ENCODE peak calls at places on chromosomes 2 and 18, in four cellular contexts. O is left ventricle myocardium inferior, W is lower lobe of right lung, I is AG10803. F is an unnamed sample.

GRCh38 chr18:5463390-5463789 is 80.4 kb downstream of the EPB41L3 start:
- DNase-seq in O (peak; percentile 54), W (peak; percentile 62), I (peak; percentile 87), F (no peak)

GRCh38 chr2:37809525-37809924 is 115.6 kb upstream of the RMDN2 start:
- DNase-seq in W (no peak), I (peak; percentile 61), O (no peak), F (no peak)

GRCh38 chr2:138787053-138787666 is 7.0 kb upstream of the NXPH2 start:
- DNase-seq in O (no peak), I (peak; percentile 29), W (no peak), F (no peak)

GRCh38 chr2:216949685-216950397 is 90.0 kb upstream of the TNP1 start:
- DNase-seq in W (no peak), O (no peak), I (no peak), F (no peak)

GRCh38 chr2:18690342-18690741 is 101.0 kb upstream of the NT5C1B start:
- DNase-seq in I (no peak), W (no peak), O (no peak), F (no peak)

GRCh38 chr2:187008111-187008510 is 159.1 kb upstream of the ZSWIM2 start:
- DNase-seq in I (no peak), W (no peak), O (no peak), F (no peak)

GRCh38 chr18:55497825-55498403 is 90.1 kb downstream of the TCF4 start:
- DNase-seq in I (no peak), O (no peak), W (no peak), F (no peak)

GRCh38 chr2:41932241-41933034 is 115.4 kb upstream of the PKDCC start:
- DNase-seq in I (peak; percentile 82), O (peak; percentile 88), W (peak; percentile 53), F (peak; percentile 94)

GRCh38 chr2:73386894-73387636 is 1.4 kb downstream of the ALMS1 start:
- DNase-seq in W (no peak), I (no peak), O (no peak), F (no peak)

GRCh38 chr2:24435391-24436316 is 55.4 kb upstream of the NCOA1 start:
- DNase-seq in I (peak; percentile 67), O (peak; percentile 78), W (peak; percentile 54), F (no peak)

GRCh38 chr2:234368861-234369261 is 128.0 kb downstream of the ARL4C start:
- DNase-seq in O (no peak), I (peak; percentile 17), W (no peak), F (no peak)

GRCh38 chr2:157056200-157056676 is 201.3 kb upstream of the GALNT5 start:
- DNase-seq in O (no peak), I (peak; percentile 51), W (no peak), F (no peak)

GRCh38 chr18:54662986-54663385 is 71.9 kb downstream of the DYNAP start:
- DNase-seq in W (no peak), I (no peak), O (no peak), F (no peak)

GRCh38 chr2:157229572-157229971 is 27.9 kb upstream of the GALNT5 start:
- DNase-seq in O (no peak), I (peak; percentile 93), W (no peak), F (no peak)

GRCh38 chr2:167820488-167820887 is 426.9 kb downstream of the STK39 start:
- DNase-seq in I (no peak), W (no peak), O (no peak), F (no peak)

GRCh38 chr2:182207049-182207746 is 219.6 kb downstream of the PDE1A start:
- DNase-seq in O (no peak), I (no peak), W (no peak), F (no peak)

GRCh38 chr2:42307180-42307579 is 53.8 kb downstream of the COX7A2L start:
- DNase-seq in O (no peak), I (no peak), W (no peak), F (no peak)

GRCh38 chr2:86027196-86027912 is 78.3 kb downstream of the POLR1A start:
- DNase-seq in I (no peak), W (no peak), O (no peak), F (no peak)

GRCh38 chr2:201959626-201960025 is 74.0 kb upstream of the FZD7 start:
- DNase-seq in I (peak; percentile 82), W (no peak), O (no peak), F (no peak)

GRCh38 chr2:121699421-121700328 is 37.0 kb downstream of the NIFK start:
- DNase-seq in O (peak; percentile 22), I (peak; percentile 76), W (peak; percentile 69), F (peak; percentile 91)

GRCh38 chr18:79934311-79935097 is 16.9 kb downstream of the SLC66A2 start:
- DNase-seq in W (peak; percentile 48), I (no peak), O (peak; percentile 65), F (peak; percentile 54)

GRCh38 chr2:69244889-69245288 is 142.1 kb downstream of the GFPT1 start:
- DNase-seq in O (no peak), W (no peak), I (no peak), F (no peak)

GRCh38 chr2:101921319-101921960 is 70.3 kb upstream of the IL1R2 start:
- DNase-seq in I (no peak), W (no peak), O (no peak), F (no peak)
- H3K4me3 ChIP-seq in I (no peak overlapping the region), W (no peak overlapping the region), O (no peak overlapping the region), F (no peak overlapping the region)

GRCh38 chr2:60094450-60094929 is 459.0 kb downstream of the BCL11A start:
- DNase-seq in I (no peak), O (no peak), W (no peak), F (no peak)
- TF ChIP-seq CTCF in I (no peak), O (no peak), W (no peak), F (no peak)

GRCh38 chr18:3502650-3503049 is 52.7 kb downstream of the TGIF1 start:
- DNase-seq in O (no peak), W (no peak), I (no peak), F (no peak)

GRCh38 chr18:3500016-3500415 is 50.0 kb downstream of the TGIF1 start:
- DNase-seq in W (no peak), I (no peak), O (no peak), F (no peak)

GRCh38 chr18:3499498-3499897 is 49.5 kb downstream of the TGIF1 start:
- DNase-seq in I (no peak), O (no peak), W (no peak), F (no peak)

GRCh38 chr18:3495691-3496090 is 45.7 kb downstream of the TGIF1 start:
- DNase-seq in O (no peak), W (no peak), I (no peak), F (no peak)

GRCh38 chr18:3498705-3499451 is 48.9 kb downstream of the TGIF1 start:
- DNase-seq in W (peak; percentile 48), I (peak; percentile 39), O (peak; percentile 22), F (peak; percentile 82)
- H3K4me3 ChIP-seq in W (peak overlapping the region; percentile 54), I (peak overlapping the region; percentile 46), O (peak overlapping the region; percentile 65), F (peak overlapping the region; percentile 59)

DNA sequence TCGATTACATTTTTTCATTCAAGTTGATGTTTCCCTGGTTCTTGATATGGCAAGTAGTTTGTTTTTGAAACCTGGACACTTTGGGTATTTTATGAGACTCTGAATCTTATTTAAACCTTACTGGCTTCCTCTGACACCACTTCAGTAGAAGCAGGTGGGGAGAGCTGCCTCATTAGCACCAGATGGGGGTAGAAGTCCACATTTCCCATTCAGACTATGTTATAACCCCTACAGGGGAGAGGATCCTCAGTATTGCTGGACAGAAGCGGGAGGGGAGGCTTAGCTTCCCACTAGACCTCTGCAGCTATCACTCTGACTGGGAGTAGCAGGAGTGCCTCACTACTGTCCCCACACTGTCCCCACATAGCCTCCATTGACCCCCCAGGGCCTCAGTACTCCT is 145.3 kb upstream of the SLC35G4 start:
- DNase-seq in O (no peak), I (no peak), W (no peak), F (no peak)
- TF ChIP-seq CTCF in O (no peak), I (no peak), W (no peak), F (no peak)

DNA sequence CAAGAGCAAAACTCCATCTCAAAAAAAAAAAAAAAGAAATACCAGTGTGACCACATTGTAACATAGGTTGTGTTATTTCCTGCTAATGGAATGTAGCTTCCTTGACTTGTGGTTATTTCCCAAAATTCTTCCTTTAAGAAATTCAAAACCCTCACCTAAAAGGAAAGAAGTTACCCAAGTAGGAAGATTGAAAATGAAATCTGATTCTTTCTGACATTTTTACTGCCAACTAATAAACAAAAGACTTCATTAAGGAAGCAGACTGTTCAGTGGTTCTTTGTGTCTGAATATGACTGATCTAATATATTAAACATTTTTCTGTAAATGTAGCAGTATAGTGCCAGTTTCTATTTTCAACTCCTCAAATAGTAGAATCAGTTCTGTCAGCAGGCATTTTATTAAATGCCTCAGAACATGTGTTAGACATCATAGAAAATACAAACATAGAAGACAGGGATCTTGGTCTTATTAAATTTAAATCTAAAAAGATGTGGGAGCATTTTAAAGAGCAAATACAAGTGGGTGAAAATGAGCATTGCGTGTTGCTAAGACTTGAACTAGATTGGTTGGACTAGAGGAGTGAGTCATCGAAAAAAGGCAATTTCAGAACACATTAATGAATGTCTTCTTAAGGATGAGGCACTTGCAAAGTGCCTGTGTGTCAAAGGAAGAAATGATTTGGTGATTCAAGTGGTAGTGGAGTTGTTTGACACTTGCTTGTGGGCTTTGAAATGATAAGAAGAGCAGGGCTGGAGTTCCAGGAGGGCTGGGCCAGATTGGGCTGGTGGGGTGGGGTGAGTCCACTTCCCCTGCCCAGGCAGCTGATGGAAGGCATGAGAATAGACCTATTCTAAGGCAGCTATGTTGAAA is 53.4 kb downstream of the PKP4 start:
- DNase-seq in I (peak; percentile 70), W (no peak), O (no peak), F (no peak)
- H3K4me3 ChIP-seq in I (no peak overlapping the region), W (no peak overlapping the region), O (no peak overlapping the region), F (no peak overlapping the region)

DNA sequence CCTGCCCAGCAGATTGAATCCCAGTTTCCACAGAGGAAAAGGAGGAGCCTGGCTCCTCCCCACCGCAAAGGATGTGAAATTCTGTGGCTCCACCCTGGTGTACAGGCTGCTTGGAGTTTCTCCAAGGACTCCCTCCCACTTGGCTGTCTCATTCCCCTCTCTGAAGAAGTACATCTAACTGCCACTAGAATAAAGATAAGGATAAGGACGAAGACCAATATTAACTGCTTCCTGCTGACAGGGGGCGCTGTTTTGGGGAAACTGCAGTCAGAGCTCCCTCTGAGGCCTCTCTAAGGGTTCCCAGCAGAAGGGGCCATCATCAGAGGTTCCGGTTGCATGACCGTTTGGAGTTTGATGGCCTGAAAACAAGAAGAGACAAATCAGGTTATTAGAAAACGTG is 790.9 kb downstream of the CPS1 start:
- DNase-seq in W (no peak), I (no peak), O (no peak), F (no peak)
- TF ChIP-seq CTCF in W (no peak), I (no peak), O (no peak), F (no peak)

GRCh38 chr18:75109819-75110218 is 99.1 kb downstream of the PTGR3 start:
- DNase-seq in I (no peak), O (no peak), W (no peak), F (no peak)
- H3K4me3 ChIP-seq in I (no peak overlapping the region), O (no peak overlapping the region), W (no peak overlapping the region), F (no peak overlapping the region)

F was measured in kidney.